ENCODE peak calls at places on chromosomes 6 and 20, in four cellular contexts. One of them, this sample, is unnamed.

GRCh38 chr20:32052090-32052791 is at the start of gene HCK:
- DNase-seq in NCI-H510A: no peak
- DNase-seq in HL-60: peak; percentile 70
- DNase-seq in tibial artery: no peak
- DNase-seq in this sample: no peak

GRCh38 chr20:43955244-43956191 is 40.9 kb downstream of the TOX2 start:
- DNase-seq in NCI-H510A: no peak
- DNase-seq in HL-60: no peak
- DNase-seq in tibial artery: no peak
- DNase-seq in this sample: peak; percentile 90

GRCh38 chr6:157962601-157963084 is 19.0 kb upstream of the SYNJ2 start:
- DNase-seq in NCI-H510A: no peak
- DNase-seq in HL-60: no peak
- DNase-seq in tibial artery: no peak
- DNase-seq in this sample: peak; percentile 66

GRCh38 chr6:95589826-95590570 is 12.7 kb downstream of the MANEA start:
- DNase-seq in NCI-H510A: no peak
- DNase-seq in HL-60: no peak
- DNase-seq in tibial artery: no peak
- DNase-seq in this sample: no peak

GRCh38 chr6:26525818-26526217 is 12.3 kb upstream of the HMGN4 start:
- DNase-seq in NCI-H510A: no peak
- DNase-seq in HL-60: no peak
- DNase-seq in tibial artery: no peak
- DNase-seq in this sample: no peak

GRCh38 chr6:53938810-53939209 is 144.0 kb downstream of the LRRC1 start:
- DNase-seq in NCI-H510A: no peak
- DNase-seq in HL-60: no peak
- DNase-seq in tibial artery: no peak
- DNase-seq in this sample: no peak

GRCh38 chr6:134240664-134241431 is 77.1 kb downstream of the SGK1 start:
- DNase-seq in NCI-H510A: no peak
- DNase-seq in HL-60: peak; percentile 89
- DNase-seq in tibial artery: peak; percentile 75
- DNase-seq in this sample: no peak

GRCh38 chr20:50359607-50360217 is 150.5 kb upstream of the PTPN1 start:
- DNase-seq in NCI-H510A: no peak
- DNase-seq in HL-60: no peak
- DNase-seq in tibial artery: no peak
- DNase-seq in this sample: no peak

GRCh38 chr6:34982424-34982852 is 93.4 kb downstream of the ANKS1A start:
- DNase-seq in NCI-H510A: no peak
- DNase-seq in HL-60: peak; percentile 2
- DNase-seq in tibial artery: no peak
- DNase-seq in this sample: no peak

GRCh38 chr6:132764370-132764769 is 6.7 kb upstream of the VNN2 start:
- DNase-seq in NCI-H510A: no peak
- DNase-seq in HL-60: no peak
- DNase-seq in tibial artery: no peak
- DNase-seq in this sample: peak; percentile 80

GRCh38 chr6:149488815-149489214 is 4.0 kb upstream of the ZC3H12D start:
- DNase-seq in NCI-H510A: peak; percentile 12
- DNase-seq in HL-60: no peak
- DNase-seq in tibial artery: no peak
- DNase-seq in this sample: no peak